ENCODE peak calls at places on chromosome 22, in six cellular contexts. One of them, this sample, is unnamed.

GRCh38 chr22:20130739-20131592 is 638 bp upstream of the ZDHHC8 start:
- DNase-seq in K562: peak
- DNase-seq in GM12878: no peak
- DNase-seq in HepG2: peak
- DNase-seq in HEK293T: peak
- DNase-seq in A549: peak
- DNase-seq in this sample: peak

GRCh38 chr22:22921575-22921974 is 34.0 kb downstream of the IGLL5 start:
- DNase-seq in GM12878: no peak
- DNase-seq in HEK293T: no peak
- DNase-seq in A549: no peak
- DNase-seq in HepG2: no peak
- DNase-seq in K562: peak
- DNase-seq in this sample: no peak

GRCh38 chr22:21652547-21653545 is 10.7 kb downstream of the SDF2L1 start:
- DNase-seq in A549: no peak
- DNase-seq in K562: peak
- DNase-seq in HEK293T: no peak
- DNase-seq in HepG2: no peak
- DNase-seq in GM12878: no peak
- DNase-seq in this sample: no peak

GRCh38 chr22:36419177-36419911 is 31.6 kb upstream of the MYH9 start:
- DNase-seq in HepG2: peak
- DNase-seq in A549: no peak
- DNase-seq in GM12878: no peak
- DNase-seq in HEK293T: no peak
- DNase-seq in K562: peak
- DNase-seq in this sample: peak

GRCh38 chr22:20187777-20188566 is 37.1 kb upstream of the CCDC188 start:
- DNase-seq in HEK293T: no peak
- DNase-seq in GM12878: no peak
- DNase-seq in HepG2: no peak
- DNase-seq in K562: no peak
- DNase-seq in A549: no peak
- DNase-seq in this sample: no peak

GRCh38 chr22:26942301-26942927 is 285.0 kb downstream of the MIAT start:
- DNase-seq in HepG2: no peak
- DNase-seq in K562: no peak
- DNase-seq in GM12878: no peak
- DNase-seq in A549: no peak
- DNase-seq in HEK293T: no peak
- DNase-seq in this sample: no peak

GRCh38 chr22:35688913-35689675 is 28.6 kb upstream of the APOL5 start:
- DNase-seq in HepG2: no peak
- DNase-seq in A549: no peak
- DNase-seq in HEK293T: no peak
- DNase-seq in K562: no peak
- DNase-seq in GM12878: no peak
- DNase-seq in this sample: peak

GRCh38 chr22:37177221-37177620 is 10.8 kb downstream of the C1QTNF6 start:
- DNase-seq in K562: no peak
- DNase-seq in HepG2: no peak
- DNase-seq in A549: no peak
- DNase-seq in HEK293T: no peak
- DNase-seq in GM12878: no peak
- DNase-seq in this sample: no peak

GRCh38 chr22:17634696-17635095 is 3.9 kb upstream of the BCL2L13 start:
- DNase-seq in GM12878: no peak
- DNase-seq in A549: no peak
- DNase-seq in HEK293T: no peak
- DNase-seq in K562: no peak
- DNase-seq in HepG2: no peak
- DNase-seq in this sample: no peak

GRCh38 chr22:29391546-29391945 is 3.2 kb upstream of the AP1B1 start:
- DNase-seq in K562: no peak
- DNase-seq in GM12878: no peak
- DNase-seq in A549: no peak
- DNase-seq in HEK293T: no peak
- DNase-seq in HepG2: no peak
- DNase-seq in this sample: no peak

GRCh38 chr22:20514658-20515406 is 7.4 kb downstream of the MED15 start:
- DNase-seq in HepG2: no peak
- DNase-seq in HEK293T: no peak
- DNase-seq in K562: no peak
- DNase-seq in GM12878: no peak
- DNase-seq in A549: peak
- DNase-seq in this sample: peak

GRCh38 chr22:20080776-20081654 is 974 bp downstream of the DGCR8 start:
- DNase-seq in A549: peak
- DNase-seq in HepG2: peak
- DNase-seq in HEK293T: peak
- DNase-seq in GM12878: no peak
- DNase-seq in K562: peak
- DNase-seq in this sample: peak

GRCh38 chr22:42282252-42282942 is 11.9 kb upstream of the TCF20 start:
- DNase-seq in A549: no peak
- DNase-seq in K562: no peak
- DNase-seq in GM12878: no peak
- DNase-seq in HepG2: peak
- DNase-seq in HEK293T: no peak
- DNase-seq in this sample: no peak

GRCh38 chr22:40281717-40282116 is 64.6 kb upstream of the ADSL start:
- DNase-seq in HepG2: no peak
- DNase-seq in HEK293T: no peak
- DNase-seq in GM12878: no peak
- DNase-seq in A549: no peak
- DNase-seq in K562: no peak
- DNase-seq in this sample: no peak

GRCh38 chr22:20552450-20552894 is 45.1 kb downstream of the MED15 start:
- DNase-seq in HEK293T: no peak
- DNase-seq in A549: no peak
- DNase-seq in GM12878: no peak
- DNase-seq in K562: no peak
- DNase-seq in HepG2: peak
- DNase-seq in this sample: peak

GRCh38 chr22:38414009-38414395 is 41.0 kb downstream of the KCNJ4 start:
- DNase-seq in HepG2: no peak
- DNase-seq in GM12878: no peak
- DNase-seq in K562: no peak
- DNase-seq in A549: no peak
- DNase-seq in HEK293T: no peak
- DNase-seq in this sample: no peak
- TF ChIP-seq BHLHE40 in HepG2: no peak
- TF ChIP-seq BHLHE40 in GM12878: no peak
- TF ChIP-seq BHLHE40 in K562: no peak
- TF ChIP-seq BHLHE40 in A549: no peak
- TF ChIP-seq BHLHE40 in HEK293T: no peak
- TF ChIP-seq BHLHE40 in this sample: no peak

GRCh38 chr22:48382197-48382596 is 1445.5 kb downstream of the BRD1 start:
- DNase-seq in HEK293T: no peak
- DNase-seq in HepG2: no peak
- DNase-seq in A549: no peak
- DNase-seq in GM12878: no peak
- DNase-seq in K562: no peak
- DNase-seq in this sample: no peak
- TF ChIP-seq BHLHE40 in HEK293T: no peak
- TF ChIP-seq BHLHE40 in HepG2: no peak
- TF ChIP-seq BHLHE40 in A549: no peak
- TF ChIP-seq BHLHE40 in GM12878: no peak
- TF ChIP-seq BHLHE40 in K562: no peak
- TF ChIP-seq BHLHE40 in this sample: no peak

DNA sequence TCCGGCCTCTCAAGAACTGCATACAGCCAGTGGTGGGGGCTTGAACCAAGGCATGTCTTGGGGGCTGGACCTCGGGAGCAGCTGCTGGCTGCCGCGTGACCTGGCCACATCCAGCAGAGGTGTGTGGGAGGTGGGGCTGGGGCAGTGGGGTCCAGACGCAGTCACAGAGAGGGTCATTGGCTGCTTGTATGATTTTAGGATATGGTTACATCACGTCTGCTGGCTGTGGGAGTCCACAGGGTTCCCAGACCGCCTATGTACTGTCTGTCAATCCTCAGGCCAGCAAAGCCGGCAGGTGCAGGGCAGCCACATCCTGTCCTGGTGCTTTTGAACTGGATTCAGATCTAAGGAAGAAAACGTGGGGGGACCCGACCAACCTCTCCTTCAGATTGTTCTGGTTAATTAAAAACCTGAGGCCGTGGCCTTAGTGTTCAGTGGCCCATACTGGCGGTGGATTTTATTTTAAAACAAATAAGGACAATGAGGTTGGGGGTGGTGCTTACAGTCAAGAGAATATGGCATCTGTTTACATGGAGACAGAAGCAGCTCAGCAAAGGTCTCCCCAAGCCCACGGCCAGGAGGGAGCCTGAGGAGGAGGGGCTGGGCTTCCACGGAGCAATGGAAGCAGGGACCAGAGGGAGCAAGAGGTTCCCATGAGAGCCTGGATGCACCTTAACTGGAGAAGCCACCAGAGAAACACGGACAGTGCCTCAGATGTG is 426.0 kb downstream of the TBC1D22A start:
- DNase-seq in K562: no peak
- DNase-seq in GM12878: no peak
- DNase-seq in A549: no peak
- DNase-seq in HepG2: no peak
- DNase-seq in HEK293T: no peak
- DNase-seq in this sample: no peak
- TF ChIP-seq BHLHE40 in K562: no peak
- TF ChIP-seq BHLHE40 in GM12878: no peak
- TF ChIP-seq BHLHE40 in A549: no peak
- TF ChIP-seq BHLHE40 in HepG2: no peak
- TF ChIP-seq BHLHE40 in HEK293T: no peak
- TF ChIP-seq BHLHE40 in this sample: no peak

GRCh38 chr22:46148336-46148735 is 2.0 kb upstream of the PPARA start:
- DNase-seq in HEK293T: no peak
- DNase-seq in GM12878: no peak
- DNase-seq in A549: no peak
- DNase-seq in K562: no peak
- DNase-seq in HepG2: no peak
- DNase-seq in this sample: no peak
- TF ChIP-seq BHLHE40 in HEK293T: no peak
- TF ChIP-seq BHLHE40 in GM12878: no peak
- TF ChIP-seq BHLHE40 in A549: no peak
- TF ChIP-seq BHLHE40 in K562: no peak
- TF ChIP-seq BHLHE40 in HepG2: no peak
- TF ChIP-seq BHLHE40 in this sample: no peak

DNA sequence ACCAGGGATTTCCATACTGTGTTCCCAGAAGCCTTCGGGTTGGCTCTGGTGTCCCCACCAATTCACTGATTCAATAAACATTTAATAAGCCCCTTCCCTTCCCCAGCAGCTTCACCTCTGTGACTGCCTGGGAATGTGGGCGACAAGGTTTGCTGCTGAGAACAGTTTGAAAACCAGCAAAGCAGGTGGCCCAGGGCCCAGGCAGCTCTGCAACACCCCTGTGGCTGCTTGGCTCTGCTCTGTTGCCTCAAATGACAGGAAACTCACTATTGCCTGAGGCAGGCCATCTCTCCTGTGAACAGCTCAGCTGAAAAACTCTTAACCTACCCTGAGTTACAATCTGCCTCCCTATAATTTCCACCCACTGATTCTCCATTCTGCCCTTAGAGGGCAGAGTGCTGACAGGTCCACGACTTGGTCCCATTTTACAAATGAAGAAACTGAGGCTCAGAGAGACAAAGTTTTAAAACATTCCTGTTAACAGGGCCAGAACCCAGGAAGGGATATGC is 10.5 kb downstream of the ADORA2A start:
- DNase-seq in A549: no peak
- DNase-seq in HEK293T: no peak
- DNase-seq in K562: no peak
- DNase-seq in HepG2: no peak
- DNase-seq in GM12878: peak
- DNase-seq in this sample: no peak
- TF ChIP-seq BHLHE40 in A549: no peak
- TF ChIP-seq BHLHE40 in HEK293T: no peak
- TF ChIP-seq BHLHE40 in K562: no peak
- TF ChIP-seq BHLHE40 in HepG2: no peak
- TF ChIP-seq BHLHE40 in GM12878: peak
- TF ChIP-seq BHLHE40 in this sample: no peak

This sample was measured in IMR-90.